ENCODE peak calls at places on chromosome 7, in four cellular contexts. One of them, this sample, is unnamed. For H3K4me1, the result is how much of the 10 kb centered on the place peaks cover.

GRCh38 chr7:63899691-63900393 is 98.8 kb upstream of the ZNF722 start:
- DNase-seq in tibial artery: peak
- DNase-seq in left ventricle myocardium inferior: peak
- DNase-seq in heart right ventricle: peak
- DNase-seq in this sample: peak

GRCh38 chr7:30363778-30364563 is 79.6 kb downstream of the ZNRF2 start:
- DNase-seq in tibial artery: no peak
- DNase-seq in left ventricle myocardium inferior: no peak
- DNase-seq in heart right ventricle: no peak
- DNase-seq in this sample: no peak

GRCh38 chr7:117405519-117405918 is 21.8 kb downstream of the ASZ1 start:
- DNase-seq in tibial artery: no peak
- DNase-seq in left ventricle myocardium inferior: no peak
- DNase-seq in heart right ventricle: no peak
- DNase-seq in this sample: no peak

GRCh38 chr7:143503261-143503660 is 25.6 kb downstream of the TAS2R41 start:
- DNase-seq in tibial artery: no peak
- DNase-seq in left ventricle myocardium inferior: no peak
- DNase-seq in heart right ventricle: no peak
- DNase-seq in this sample: no peak

GRCh38 chr7:19690736-19691135 is 18.1 kb downstream of the POLR1F start:
- DNase-seq in tibial artery: no peak
- DNase-seq in left ventricle myocardium inferior: no peak
- DNase-seq in heart right ventricle: no peak
- DNase-seq in this sample: no peak

GRCh38 chr7:101911011-101911799 is 93.8 kb downstream of the CUX1 start:
- DNase-seq in tibial artery: no peak
- DNase-seq in left ventricle myocardium inferior: peak
- DNase-seq in heart right ventricle: peak
- DNase-seq in this sample: no peak

GRCh38 chr7:135962802-135963201 is 14.4 kb downstream of the MTPN start:
- DNase-seq in tibial artery: no peak
- DNase-seq in left ventricle myocardium inferior: no peak
- DNase-seq in heart right ventricle: no peak
- DNase-seq in this sample: no peak

GRCh38 chr7:646951-647350 is 79.5 kb upstream of the DNAAF5 start:
- DNase-seq in tibial artery: no peak
- DNase-seq in left ventricle myocardium inferior: no peak
- DNase-seq in heart right ventricle: no peak
- DNase-seq in this sample: no peak

GRCh38 chr7:154774303-154774702 is 228.6 kb downstream of the PAXIP1 start:
- DNase-seq in tibial artery: no peak
- DNase-seq in left ventricle myocardium inferior: no peak
- DNase-seq in heart right ventricle: no peak
- DNase-seq in this sample: no peak

GRCh38 chr7:140923358-140924006 is 1.2 kb downstream of the BRAF start:
- DNase-seq in tibial artery: no peak
- DNase-seq in left ventricle myocardium inferior: no peak
- DNase-seq in heart right ventricle: no peak
- DNase-seq in this sample: no peak

GRCh38 chr7:98970031-98970615 is 91.8 kb downstream of the TRRAP start:
- DNase-seq in tibial artery: no peak
- DNase-seq in left ventricle myocardium inferior: no peak
- DNase-seq in heart right ventricle: no peak
- DNase-seq in this sample: no peak

GRCh38 chr7:112546723-112547513 is 66.1 kb downstream of the LSMEM1 start:
- DNase-seq in tibial artery: no peak
- DNase-seq in left ventricle myocardium inferior: no peak
- DNase-seq in heart right ventricle: no peak
- DNase-seq in this sample: no peak

GRCh38 chr7:94069154-94069739 is 65.1 kb upstream of the BET1 start:
- DNase-seq in tibial artery: no peak
- DNase-seq in left ventricle myocardium inferior: no peak
- DNase-seq in heart right ventricle: no peak
- DNase-seq in this sample: no peak

GRCh38 chr7:47474937-47475879 is 106.7 kb downstream of the TNS3 start:
- DNase-seq in tibial artery: peak
- DNase-seq in left ventricle myocardium inferior: peak
- DNase-seq in heart right ventricle: peak
- DNase-seq in this sample: peak

GRCh38 chr7:64183126-64183742 is 23.8 kb upstream of the ZNF735 start:
- DNase-seq in tibial artery: no peak
- DNase-seq in left ventricle myocardium inferior: no peak
- DNase-seq in heart right ventricle: peak
- DNase-seq in this sample: peak

GRCh38 chr7:135943266-135943889 is 33.8 kb downstream of the MTPN start:
- DNase-seq in tibial artery: no peak
- DNase-seq in left ventricle myocardium inferior: no peak
- DNase-seq in heart right ventricle: no peak
- DNase-seq in this sample: no peak

GRCh38 chr7:70303309-70303708 is 705.0 kb downstream of the AUTS2 start:
- DNase-seq in tibial artery: no peak
- DNase-seq in left ventricle myocardium inferior: no peak
- DNase-seq in heart right ventricle: no peak
- DNase-seq in this sample: no peak

GRCh38 chr7:24178811-24179210 is 105.2 kb upstream of the NPY start:
- DNase-seq in tibial artery: no peak
- DNase-seq in left ventricle myocardium inferior: no peak
- DNase-seq in heart right ventricle: no peak
- DNase-seq in this sample: no peak

GRCh38 chr7:30172451-30172850 is 37.7 kb downstream of the MTURN start:
- DNase-seq in tibial artery: no peak
- DNase-seq in left ventricle myocardium inferior: no peak
- DNase-seq in heart right ventricle: no peak
- DNase-seq in this sample: no peak

GRCh38 chr7:157568785-157569584 is 232.2 kb downstream of the DNAJB6 start:
- DNase-seq in tibial artery: no peak
- DNase-seq in left ventricle myocardium inferior: peak
- DNase-seq in heart right ventricle: peak
- DNase-seq in this sample: peak

GRCh38 chr7:119256446-119257131 is 1016.4 kb upstream of the KCND2 start:
- DNase-seq in tibial artery: no peak
- DNase-seq in left ventricle myocardium inferior: no peak
- DNase-seq in heart right ventricle: no peak
- DNase-seq in this sample: no peak

GRCh38 chr7:34653787-34654186 is 4.2 kb upstream of the NPSR1 start:
- DNase-seq in tibial artery: no peak
- DNase-seq in left ventricle myocardium inferior: no peak
- DNase-seq in heart right ventricle: no peak
- DNase-seq in this sample: no peak

GRCh38 chr7:157873664-157874063 is 536.9 kb downstream of the DNAJB6 start:
- DNase-seq in tibial artery: no peak
- DNase-seq in left ventricle myocardium inferior: no peak
- DNase-seq in heart right ventricle: no peak
- DNase-seq in this sample: no peak

GRCh38 chr7:27187158-27187701 is 2.2 kb upstream of the HOXA11 start:
- DNase-seq in tibial artery: peak
- DNase-seq in left ventricle myocardium inferior: no peak
- DNase-seq in heart right ventricle: no peak
- DNase-seq in this sample: no peak

GRCh38 chr7:66376264-66376945 is 171.3 kb downstream of the TPST1 start:
- DNase-seq in tibial artery: no peak
- DNase-seq in left ventricle myocardium inferior: no peak
- DNase-seq in heart right ventricle: no peak
- DNase-seq in this sample: no peak

DNA sequence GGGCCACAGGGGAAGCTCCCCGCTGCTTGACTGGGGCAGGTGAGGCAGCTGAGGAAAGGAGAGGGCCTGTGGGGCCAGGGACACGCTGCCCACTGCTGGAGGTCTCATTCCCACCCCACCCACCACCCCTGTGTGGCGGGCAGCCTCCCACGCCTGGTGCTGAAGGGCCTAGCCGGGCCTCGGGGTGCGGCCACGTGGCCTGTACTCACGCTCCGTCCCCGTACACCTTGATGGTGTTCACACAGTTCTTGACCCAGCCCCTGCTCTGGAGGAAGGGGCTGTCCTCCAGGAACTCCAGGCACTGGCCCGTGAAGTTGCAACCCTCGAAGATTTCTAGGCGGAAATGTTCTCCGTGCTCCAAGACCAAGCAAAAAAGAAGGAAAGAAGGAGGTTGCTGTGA is 4.0 kb downstream of the CRYGN start:
- DNase-seq in tibial artery: no peak
- DNase-seq in left ventricle myocardium inferior: no peak
- DNase-seq in heart right ventricle: no peak
- DNase-seq in this sample: no peak
- H3K4me1 ChIP-seq in tibial artery: under half
- H3K4me1 ChIP-seq in left ventricle myocardium inferior: under half
- H3K4me1 ChIP-seq in heart right ventricle: under half
- H3K4me1 ChIP-seq in this sample: under half

GRCh38 chr7:26157520-26158105 is 5.6 kb downstream of the NFE2L3 start:
- DNase-seq in tibial artery: no peak
- DNase-seq in left ventricle myocardium inferior: no peak
- DNase-seq in heart right ventricle: no peak
- DNase-seq in this sample: no peak
- H3K4me1 ChIP-seq in tibial artery: under half
- H3K4me1 ChIP-seq in left ventricle myocardium inferior: under half
- H3K4me1 ChIP-seq in heart right ventricle: under half
- H3K4me1 ChIP-seq in this sample: under half

DNA sequence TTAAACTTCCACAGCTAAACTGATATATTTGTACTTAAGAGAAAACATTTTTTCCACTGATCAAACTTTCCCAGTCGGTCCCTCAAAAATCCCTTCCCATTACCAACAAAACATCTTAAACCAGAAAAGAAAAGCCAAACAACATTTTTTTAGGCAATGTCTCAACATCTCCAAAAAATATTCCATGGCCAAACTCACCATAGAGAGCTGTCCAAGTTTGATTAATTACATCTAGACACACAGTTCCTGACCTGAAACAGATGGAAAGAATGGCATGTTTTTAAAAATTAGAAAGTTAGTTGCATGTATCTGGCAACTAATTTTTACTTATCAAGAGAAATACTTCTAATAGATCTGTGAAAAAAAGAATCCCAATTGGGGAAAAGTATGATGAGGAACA is 95.4 kb downstream of the UBE2H start:
- DNase-seq in tibial artery: no peak
- DNase-seq in left ventricle myocardium inferior: no peak
- DNase-seq in heart right ventricle: no peak
- DNase-seq in this sample: no peak
- H3K4me1 ChIP-seq in tibial artery: half or more
- H3K4me1 ChIP-seq in left ventricle myocardium inferior: half or more
- H3K4me1 ChIP-seq in heart right ventricle: half or more
- H3K4me1 ChIP-seq in this sample: half or more

GRCh38 chr7:36208997-36209813 is 56.2 kb downstream of the EEPD1 start:
- DNase-seq in tibial artery: no peak
- DNase-seq in left ventricle myocardium inferior: no peak
- DNase-seq in heart right ventricle: no peak
- DNase-seq in this sample: no peak
- H3K4me1 ChIP-seq in tibial artery: half or more
- H3K4me1 ChIP-seq in left ventricle myocardium inferior: half or more
- H3K4me1 ChIP-seq in heart right ventricle: half or more
- H3K4me1 ChIP-seq in this sample: half or more

GRCh38 chr7:12751764-12752163 is 64.3 kb downstream of the ARL4A start:
- DNase-seq in tibial artery: no peak
- DNase-seq in left ventricle myocardium inferior: no peak
- DNase-seq in heart right ventricle: no peak
- DNase-seq in this sample: no peak
- H3K4me1 ChIP-seq in tibial artery: under half
- H3K4me1 ChIP-seq in left ventricle myocardium inferior: under half
- H3K4me1 ChIP-seq in heart right ventricle: under half
- H3K4me1 ChIP-seq in this sample: under half

This sample was measured in psoas muscle.